ENCODE peak calls at places on chromosome 6, in four cellular contexts. M is mammary epithelial cell, Y is suprapubic skin, B is psoas muscle. S is an unnamed sample.

GRCh38 chr6:5981274-5982026 is 25.3 kb downstream of the NRN1 start:
- DNase-seq in B (no peak), M (peak; percentile 80), Y (no peak), S (no peak)

GRCh38 chr6:133170602-133171001 is 70.6 kb upstream of the EYA4 start:
- DNase-seq in Y (no peak), M (peak; percentile 50), B (no peak), S (no peak)

GRCh38 chr6:134007077-134007476 is 45.3 kb downstream of the SLC2A12 start:
- DNase-seq in M (peak; percentile 23), B (no peak), Y (no peak), S (no peak)

GRCh38 chr6:166395778-166396177 is 13.0 kb upstream of the MPC1 start:
- DNase-seq in Y (no peak), B (no peak), M (no peak), S (no peak)

GRCh38 chr6:5511924-5512323 is 250.6 kb downstream of the FARS2 start:
- DNase-seq in M (no peak), B (no peak), Y (no peak), S (no peak)

GRCh38 chr6:324729-325125 is 32.4 kb downstream of the DUSP22 start:
- DNase-seq in Y (no peak), B (no peak), M (no peak), S (no peak)

GRCh38 chr6:686528-686927 is 6.4 kb downstream of the EXOC2 start:
- DNase-seq in M (no peak), B (no peak), Y (no peak), S (no peak)

GRCh38 chr6:46648869-46649488 is 3.6 kb downstream of the CYP39A1 start:
- DNase-seq in B (no peak), Y (no peak), M (peak; percentile 38), S (no peak)

GRCh38 chr6:105824732-105825131 is 261.4 kb upstream of the PRDM1 start:
- DNase-seq in Y (no peak), M (peak; percentile 48), B (no peak), S (no peak)

GRCh38 chr6:17730078-17730704 is 23.5 kb upstream of the NUP153 start:
- DNase-seq in B (no peak), M (peak; percentile 25), Y (no peak), S (no peak)

GRCh38 chr6:35300848-35301247 is 3.2 kb downstream of the DEF6 start:
- DNase-seq in Y (no peak), M (no peak), B (no peak), S (peak; percentile 40)

GRCh38 chr6:68638225-68638900 is 3.3 kb downstream of the ADGRB3 start:
- DNase-seq in B (peak; percentile 23), M (no peak), Y (no peak), S (no peak)

GRCh38 chr6:139240161-139241010 is 51.4 kb downstream of the TXLNB start:
- DNase-seq in B (no peak), M (no peak), Y (no peak), S (no peak)

GRCh38 chr6:149627672-149628071 is 20.8 kb downstream of the KATNA1 start:
- DNase-seq in B (no peak), M (no peak), Y (no peak), S (no peak)

GRCh38 chr6:158514991-158515390 is 44.9 kb upstream of the TMEM181 start:
- DNase-seq in Y (no peak), M (no peak), B (no peak), S (no peak)

GRCh38 chr6:116101790-116102189 is 1.1 kb downstream of the NT5DC1 start:
- DNase-seq in B (no peak), M (no peak), Y (no peak), S (no peak)

GRCh38 chr6:116840091-116840490 is 11.2 kb upstream of the GPRC6A start:
- DNase-seq in Y (no peak), B (no peak), M (peak; percentile 28), S (no peak)

GRCh38 chr6:116159782-116160524 is 34.0 kb upstream of the COL10A1 start:
- DNase-seq in Y (no peak), B (no peak), M (no peak), S (no peak)

GRCh38 chr6:22530506-22530905 is 38.9 kb upstream of the HDGFL1 start:
- DNase-seq in M (no peak), Y (no peak), B (no peak), S (no peak)

GRCh38 chr6:2237001-2237400 is 8.4 kb downstream of the GMDS start:
- DNase-seq in M (peak; percentile 88), Y (no peak), B (no peak), S (no peak)

GRCh38 chr6:17612048-17612447 is 11.9 kb downstream of the FAM8A1 start:
- DNase-seq in M (no peak), B (no peak), Y (no peak), S (no peak)

GRCh38 chr6:23181301-23182110 is 612.1 kb downstream of the HDGFL1 start:
- DNase-seq in M (no peak), B (no peak), Y (no peak), S (no peak)

GRCh38 chr6:137417411-137417810 is 76.8 kb downstream of the OLIG3 start:
- DNase-seq in M (peak; percentile 14), B (no peak), Y (no peak), S (no peak)

GRCh38 chr6:108501559-108501958 is 59.2 kb upstream of the FOXO3 start:
- DNase-seq in Y (no peak), M (peak; percentile 70), B (no peak), S (no peak)

GRCh38 chr6:1940381-1940780 is 305.0 kb downstream of the GMDS start:
- DNase-seq in Y (no peak), M (no peak), B (no peak), S (no peak)

GRCh38 chr6:118444796-118445195 is 103.3 kb upstream of the PLN start:
- DNase-seq in M (no peak), B (no peak), Y (no peak), S (no peak)
- H3K9me3 ChIP-seq in M (no peaks in the 10 kb centered on the region), B (peaks cover 32% of the 10 kb centered on the region), Y (peaks cover 9% of the 10 kb centered on the region), S (no peaks in the 10 kb centered on the region)

GRCh38 chr6:3747100-3747737 is 4.3 kb downstream of the PXDC1 start:
- DNase-seq in Y (peak; percentile 71), B (no peak), M (no peak), S (no peak)

GRCh38 chr6:3745566-3746118 is 5.9 kb downstream of the PXDC1 start:
- DNase-seq in B (no peak), M (no peak), Y (peak; percentile 67), S (no peak)

GRCh38 chr6:3748208-3748701 is 3.3 kb downstream of the PXDC1 start:
- DNase-seq in Y (peak; percentile 90), B (peak; percentile 81), M (peak; percentile 65), S (no peak)

GRCh38 chr6:3746119-3746691 is 5.3 kb downstream of the PXDC1 start:
- DNase-seq in M (no peak), Y (peak; percentile 76), B (peak; percentile 51), S (no peak)

DNA sequence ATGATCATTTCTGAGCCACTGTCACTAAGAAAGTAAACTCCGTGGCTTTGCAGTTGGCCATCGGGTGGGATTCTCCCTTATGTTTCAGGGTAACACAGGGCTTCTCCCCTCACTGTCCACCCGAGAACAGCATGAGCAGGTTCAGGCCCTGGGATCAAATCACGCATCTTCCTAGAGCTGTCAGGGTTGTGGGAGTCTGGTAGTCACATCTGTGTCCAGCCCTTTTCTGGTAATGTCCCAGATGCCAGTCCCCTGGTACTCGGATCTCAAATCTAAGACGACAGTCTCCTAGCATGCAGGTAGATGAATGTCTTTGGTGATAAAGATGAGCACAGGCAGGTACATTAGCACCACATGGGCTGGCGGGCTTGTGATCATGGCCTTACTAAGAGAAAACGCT is 4.8 kb downstream of the PXDC1 start:
- DNase-seq in Y (peak; percentile 49), B (no peak), M (no peak), S (no peak)
- H3K4me3 ChIP-seq in Y (no peak overlapping the region), B (peak overlapping the region; percentile 13), M (no peak overlapping the region), S (no peak overlapping the region)

GRCh38 chr6:143061597-143062385 is 1.1 kb downstream of the AIG1 start:
- DNase-seq in M (no peak), Y (no peak), B (no peak), S (no peak)

GRCh38 chr6:143060354-143060805 is 309 bp upstream of the AIG1 start:
- DNase-seq in M (peak; percentile 82), B (peak; percentile 88), Y (peak; percentile 94), S (peak; percentile 84)

GRCh38 chr6:143060806-143061596 is at the start of gene AIG1:
- DNase-seq in Y (peak; percentile 84), B (peak; percentile 81), M (peak; percentile 75), S (peak; percentile 44)

GRCh38 chr6:143058987-143059386 is 1.7 kb upstream of the AIG1 start:
- DNase-seq in M (no peak), Y (no peak), B (no peak), S (no peak)

DNA sequence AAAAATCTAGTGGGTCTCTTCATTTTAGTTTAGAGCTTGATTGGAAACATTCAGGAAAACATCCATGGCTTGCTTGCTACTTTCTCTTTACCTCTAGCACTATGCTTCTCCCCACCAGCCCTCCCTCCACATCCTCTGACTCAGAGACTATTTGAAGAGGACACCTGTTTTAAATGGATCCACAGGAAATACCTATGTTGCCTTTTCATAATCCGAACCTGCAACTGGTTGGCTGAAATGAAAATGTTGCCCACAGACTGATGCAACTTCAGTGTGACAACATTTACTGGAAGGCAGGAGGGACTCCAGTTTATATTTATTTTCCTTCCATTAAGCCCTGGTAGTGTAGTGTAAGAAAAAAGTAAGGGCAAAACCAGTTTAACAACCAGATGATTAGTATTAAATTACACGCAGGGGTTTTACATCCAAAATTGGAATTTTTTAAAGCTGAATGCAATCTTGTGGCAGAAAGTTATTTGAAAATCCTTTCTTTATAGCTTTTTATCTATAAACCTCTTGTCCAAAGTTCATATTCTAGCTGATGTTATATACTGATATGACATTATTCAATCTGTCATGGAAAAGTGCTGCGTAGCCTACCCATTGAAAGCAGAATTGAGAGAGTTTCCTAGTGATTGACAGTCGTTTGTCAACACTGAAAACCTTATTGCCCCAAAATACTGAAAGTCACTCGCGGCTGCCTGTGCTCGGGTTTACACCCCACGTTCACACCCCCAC is 904 bp upstream of the AIG1 start:
- DNase-seq in B (peak; percentile 23), M (peak; percentile 97), Y (no peak), S (no peak)
- H3K4me1 ChIP-seq in B (peaks cover 36% of the 10 kb centered on the region), M (peaks cover 42% of the 10 kb centered on the region), Y (peaks cover 18% of the 10 kb centered on the region), S (peaks cover 17% of the 10 kb centered on the region)

GRCh38 chr6:41190791-41191190 is 10.2 kb downstream of the TREML2 start:
- DNase-seq in Y (no peak), B (no peak), M (no peak), S (no peak)
- H3K9me3 ChIP-seq in Y (no peaks in the 10 kb centered on the region), B (no peaks in the 10 kb centered on the region), M (peaks cover 11% of the 10 kb centered on the region), S (peaks cover 7% of the 10 kb centered on the region)

GRCh38 chr6:33622456-33623431 is 1.6 kb downstream of the ITPR3 start:
- DNase-seq in Y (no peak), M (peak; percentile 76), B (no peak), S (no peak)
- H3K4me3 ChIP-seq in Y (peak overlapping the region; percentile 79), M (peak overlapping the region; percentile 83), B (peak overlapping the region; percentile 71), S (peak overlapping the region; percentile 79)

GRCh38 chr6:125752773-125753172 is 3.3 kb downstream of the HEY2 start:
- DNase-seq in M (no peak), Y (no peak), B (no peak), S (no peak)
- H3K4me1 ChIP-seq in M (peaks cover 20% of the 10 kb centered on the region), Y (peaks cover 26% of the 10 kb centered on the region), B (no peaks in the 10 kb centered on the region), S (peaks cover 24% of the 10 kb centered on the region)

GRCh38 chr6:124676033-124676432 is 286.2 kb upstream of the RNF217 start:
- DNase-seq in M (peak; percentile 72), Y (no peak), B (no peak), S (no peak)
- H3K9me3 ChIP-seq in M (peaks cover 8% of the 10 kb centered on the region), Y (no peaks in the 10 kb centered on the region), B (peaks cover 16% of the 10 kb centered on the region), S (no peaks in the 10 kb centered on the region)

S was measured in CD8-positive, alpha-beta T cell.